ENCODE peak calls at places on chromosomes 16 and 17, in five cellular contexts. One of them, this sample, is unnamed.

GRCh38 chr16:3486506-3487215 is 8.6 kb downstream of the C16orf90 start:
- DNase-seq in T-helper 9 cell: no peak
- DNase-seq in heart left ventricle: no peak
- DNase-seq in left lung: no peak
- DNase-seq in activated T-cell treated with anti-CD3 and anti-CD28 coated beads for 1 hour: no peak
- DNase-seq in this sample: no peak

GRCh38 chr16:85930321-85930720 is 31.4 kb downstream of the IRF8 start:
- DNase-seq in T-helper 9 cell: no peak
- DNase-seq in heart left ventricle: no peak
- DNase-seq in left lung: no peak
- DNase-seq in activated T-cell treated with anti-CD3 and anti-CD28 coated beads for 1 hour: no peak
- DNase-seq in this sample: no peak

GRCh38 chr16:27369806-27370205 is 32.2 kb upstream of the IL21R start:
- DNase-seq in T-helper 9 cell: no peak
- DNase-seq in heart left ventricle: no peak
- DNase-seq in left lung: no peak
- DNase-seq in activated T-cell treated with anti-CD3 and anti-CD28 coated beads for 1 hour: no peak
- DNase-seq in this sample: no peak

GRCh38 chr16:30562021-30562420 is 3.8 kb upstream of the ZNF764 start:
- DNase-seq in T-helper 9 cell: no peak
- DNase-seq in heart left ventricle: no peak
- DNase-seq in left lung: peak
- DNase-seq in activated T-cell treated with anti-CD3 and anti-CD28 coated beads for 1 hour: no peak
- DNase-seq in this sample: no peak

GRCh38 chr17:19590912-19591551 is 57.4 kb downstream of the SLC47A1 start:
- DNase-seq in T-helper 9 cell: no peak
- DNase-seq in heart left ventricle: no peak
- DNase-seq in left lung: no peak
- DNase-seq in activated T-cell treated with anti-CD3 and anti-CD28 coated beads for 1 hour: no peak
- DNase-seq in this sample: no peak

GRCh38 chr16:88455610-88456355 is 2.7 kb downstream of the ZFPM1 start:
- DNase-seq in T-helper 9 cell: peak
- DNase-seq in heart left ventricle: no peak
- DNase-seq in left lung: no peak
- DNase-seq in activated T-cell treated with anti-CD3 and anti-CD28 coated beads for 1 hour: peak
- DNase-seq in this sample: peak

GRCh38 chr17:68456529-68457167 is 648 bp downstream of the WIPI1 start:
- DNase-seq in T-helper 9 cell: no peak
- DNase-seq in heart left ventricle: peak
- DNase-seq in left lung: peak
- DNase-seq in activated T-cell treated with anti-CD3 and anti-CD28 coated beads for 1 hour: no peak
- DNase-seq in this sample: no peak

GRCh38 chr16:84396537-84397008 is 28.2 kb downstream of the ATP2C2 start:
- DNase-seq in T-helper 9 cell: no peak
- DNase-seq in heart left ventricle: no peak
- DNase-seq in left lung: peak
- DNase-seq in activated T-cell treated with anti-CD3 and anti-CD28 coated beads for 1 hour: no peak
- DNase-seq in this sample: no peak

GRCh38 chr16:8716592-8716991 is 42.2 kb downstream of the ABAT start:
- DNase-seq in T-helper 9 cell: no peak
- DNase-seq in heart left ventricle: no peak
- DNase-seq in left lung: no peak
- DNase-seq in activated T-cell treated with anti-CD3 and anti-CD28 coated beads for 1 hour: no peak
- DNase-seq in this sample: no peak

GRCh38 chr17:574061-574460 is 140.6 kb downstream of the VPS53 start:
- DNase-seq in T-helper 9 cell: no peak
- DNase-seq in heart left ventricle: peak
- DNase-seq in left lung: no peak
- DNase-seq in activated T-cell treated with anti-CD3 and anti-CD28 coated beads for 1 hour: no peak
- DNase-seq in this sample: no peak

GRCh38 chr17:77332981-77333685 is 192.4 kb downstream of the SEC14L1 start:
- DNase-seq in T-helper 9 cell: no peak
- DNase-seq in heart left ventricle: peak
- DNase-seq in left lung: no peak
- DNase-seq in activated T-cell treated with anti-CD3 and anti-CD28 coated beads for 1 hour: no peak
- DNase-seq in this sample: no peak

GRCh38 chr16:57838161-57838560 is 35.9 kb upstream of the KIFC3 start:
- DNase-seq in T-helper 9 cell: no peak
- DNase-seq in heart left ventricle: no peak
- DNase-seq in left lung: no peak
- DNase-seq in activated T-cell treated with anti-CD3 and anti-CD28 coated beads for 1 hour: no peak
- DNase-seq in this sample: no peak

GRCh38 chr16:9545500-9546437 is 454.3 kb downstream of the HAPSTR1 start:
- DNase-seq in T-helper 9 cell: no peak
- DNase-seq in heart left ventricle: no peak
- DNase-seq in left lung: no peak
- DNase-seq in activated T-cell treated with anti-CD3 and anti-CD28 coated beads for 1 hour: no peak
- DNase-seq in this sample: no peak

GRCh38 chr17:72788950-72789585 is 303.4 kb downstream of the SLC39A11 start:
- DNase-seq in T-helper 9 cell: no peak
- DNase-seq in heart left ventricle: no peak
- DNase-seq in left lung: no peak
- DNase-seq in activated T-cell treated with anti-CD3 and anti-CD28 coated beads for 1 hour: no peak
- DNase-seq in this sample: no peak

GRCh38 chr16:67186550-67186950 is 2.8 kb upstream of the MATCAP1 start:
- DNase-seq in T-helper 9 cell: no peak
- DNase-seq in heart left ventricle: no peak
- DNase-seq in left lung: no peak
- DNase-seq in activated T-cell treated with anti-CD3 and anti-CD28 coated beads for 1 hour: no peak
- DNase-seq in this sample: no peak

GRCh38 chr17:60230358-60230757 is 80.6 kb downstream of the CA4 start:
- DNase-seq in T-helper 9 cell: no peak
- DNase-seq in heart left ventricle: no peak
- DNase-seq in left lung: no peak
- DNase-seq in activated T-cell treated with anti-CD3 and anti-CD28 coated beads for 1 hour: no peak
- DNase-seq in this sample: no peak

GRCh38 chr17:64252831-64253230 is 10.2 kb downstream of the TEX2 start:
- DNase-seq in T-helper 9 cell: no peak
- DNase-seq in heart left ventricle: no peak
- DNase-seq in left lung: no peak
- DNase-seq in activated T-cell treated with anti-CD3 and anti-CD28 coated beads for 1 hour: no peak
- DNase-seq in this sample: no peak

GRCh38 chr17:65514082-65514481 is 47.4 kb downstream of the AXIN2 start:
- DNase-seq in T-helper 9 cell: no peak
- DNase-seq in heart left ventricle: no peak
- DNase-seq in left lung: no peak
- DNase-seq in activated T-cell treated with anti-CD3 and anti-CD28 coated beads for 1 hour: no peak
- DNase-seq in this sample: no peak

GRCh38 chr16:48608452-48608851 is 1.5 kb downstream of the N4BP1 start:
- DNase-seq in T-helper 9 cell: no peak
- DNase-seq in heart left ventricle: no peak
- DNase-seq in left lung: no peak
- DNase-seq in activated T-cell treated with anti-CD3 and anti-CD28 coated beads for 1 hour: no peak
- DNase-seq in this sample: peak

GRCh38 chr16:21104124-21104860 is 46.4 kb downstream of the DNAH3 start:
- DNase-seq in T-helper 9 cell: no peak
- DNase-seq in heart left ventricle: no peak
- DNase-seq in left lung: no peak
- DNase-seq in activated T-cell treated with anti-CD3 and anti-CD28 coated beads for 1 hour: no peak
- DNase-seq in this sample: no peak

GRCh38 chr16:27429330-27429871 is 27.4 kb downstream of the IL21R start:
- DNase-seq in T-helper 9 cell: no peak
- DNase-seq in heart left ventricle: peak
- DNase-seq in left lung: no peak
- DNase-seq in activated T-cell treated with anti-CD3 and anti-CD28 coated beads for 1 hour: no peak
- DNase-seq in this sample: no peak